ENCODE peak calls at places on chromosomes 16 and 17, in nine cellular contexts. One of them, this sample, is unnamed.

GRCh38 chr16:973366-973765 is 2.6 kb upstream of the LMF1 start:
- DNase-seq in AML-193: no peak
- DNase-seq in GM03348: no peak
- DNase-seq in breast epithelium: no peak
- DNase-seq in stimulated activated CD8-positive, alpha-beta memory T cell treated with anti-CD3 and anti-CD28 coated beads, Interleukin-7, amount 100 ng/mL, for 48 hours: no peak
- DNase-seq in small intestine: no peak
- DNase-seq in NCI-H460: no peak
- DNase-seq in ACHN: no peak
- DNase-seq in effector CD4-positive, alpha-beta T cell: no peak
- DNase-seq in this sample: no peak

GRCh38 chr16:87332150-87332549 is 15.0 kb upstream of the C16orf95 start:
- DNase-seq in AML-193: no peak
- DNase-seq in GM03348: no peak
- DNase-seq in breast epithelium: no peak
- DNase-seq in stimulated activated CD8-positive, alpha-beta memory T cell treated with anti-CD3 and anti-CD28 coated beads, Interleukin-7, amount 100 ng/mL, for 48 hours: no peak
- DNase-seq in small intestine: no peak
- DNase-seq in NCI-H460: no peak
- DNase-seq in ACHN: peak; percentile 24
- DNase-seq in effector CD4-positive, alpha-beta T cell: no peak
- DNase-seq in this sample: no peak

GRCh38 chr17:73998246-73999220 is 204.9 kb upstream of the RPL38 start:
- DNase-seq in AML-193: peak; percentile 13
- DNase-seq in GM03348: peak; percentile 58
- DNase-seq in breast epithelium: peak; percentile 57
- DNase-seq in stimulated activated CD8-positive, alpha-beta memory T cell treated with anti-CD3 and anti-CD28 coated beads, Interleukin-7, amount 100 ng/mL, for 48 hours: peak; percentile 24
- DNase-seq in small intestine: peak; percentile 67
- DNase-seq in NCI-H460: no peak
- DNase-seq in ACHN: peak; percentile 34
- DNase-seq in effector CD4-positive, alpha-beta T cell: peak; percentile 42
- DNase-seq in this sample: peak; percentile 6

GRCh38 chr16:70680495-70681381 is 5.1 kb downstream of the MTSS2 start:
- DNase-seq in AML-193: no peak
- DNase-seq in GM03348: no peak
- DNase-seq in breast epithelium: no peak
- DNase-seq in stimulated activated CD8-positive, alpha-beta memory T cell treated with anti-CD3 and anti-CD28 coated beads, Interleukin-7, amount 100 ng/mL, for 48 hours: no peak
- DNase-seq in small intestine: no peak
- DNase-seq in NCI-H460: no peak
- DNase-seq in ACHN: no peak
- DNase-seq in effector CD4-positive, alpha-beta T cell: no peak
- DNase-seq in this sample: no peak

GRCh38 chr16:17476414-17477259 is 5.9 kb upstream of the XYLT1 start:
- DNase-seq in AML-193: peak; percentile 55
- DNase-seq in GM03348: peak; percentile 71
- DNase-seq in breast epithelium: no peak
- DNase-seq in stimulated activated CD8-positive, alpha-beta memory T cell treated with anti-CD3 and anti-CD28 coated beads, Interleukin-7, amount 100 ng/mL, for 48 hours: no peak
- DNase-seq in small intestine: peak; percentile 74
- DNase-seq in NCI-H460: peak; percentile 55
- DNase-seq in ACHN: peak; percentile 76
- DNase-seq in effector CD4-positive, alpha-beta T cell: no peak
- DNase-seq in this sample: peak; percentile 21

GRCh38 chr17:30520436-30520835 is 43.2 kb downstream of the GOSR1 start:
- DNase-seq in AML-193: no peak
- DNase-seq in GM03348: peak; percentile 74
- DNase-seq in breast epithelium: no peak
- DNase-seq in stimulated activated CD8-positive, alpha-beta memory T cell treated with anti-CD3 and anti-CD28 coated beads, Interleukin-7, amount 100 ng/mL, for 48 hours: no peak
- DNase-seq in small intestine: no peak
- DNase-seq in NCI-H460: no peak
- DNase-seq in ACHN: no peak
- DNase-seq in effector CD4-positive, alpha-beta T cell: no peak
- DNase-seq in this sample: no peak

GRCh38 chr17:65463242-65463641 is 98.2 kb downstream of the AXIN2 start:
- DNase-seq in AML-193: no peak
- DNase-seq in GM03348: no peak
- DNase-seq in breast epithelium: no peak
- DNase-seq in stimulated activated CD8-positive, alpha-beta memory T cell treated with anti-CD3 and anti-CD28 coated beads, Interleukin-7, amount 100 ng/mL, for 48 hours: no peak
- DNase-seq in small intestine: no peak
- DNase-seq in NCI-H460: no peak
- DNase-seq in ACHN: no peak
- DNase-seq in effector CD4-positive, alpha-beta T cell: no peak
- DNase-seq in this sample: no peak

GRCh38 chr17:38871992-38872605 is 2.2 kb downstream of the LASP1 start:
- DNase-seq in AML-193: peak; percentile 28
- DNase-seq in GM03348: no peak
- DNase-seq in breast epithelium: no peak
- DNase-seq in stimulated activated CD8-positive, alpha-beta memory T cell treated with anti-CD3 and anti-CD28 coated beads, Interleukin-7, amount 100 ng/mL, for 48 hours: no peak
- DNase-seq in small intestine: peak; percentile 70
- DNase-seq in NCI-H460: no peak
- DNase-seq in ACHN: no peak
- DNase-seq in effector CD4-positive, alpha-beta T cell: no peak
- DNase-seq in this sample: no peak

GRCh38 chr16:21301895-21302291 is 23.8 kb upstream of the CRYM start:
- DNase-seq in AML-193: no peak
- DNase-seq in GM03348: no peak
- DNase-seq in breast epithelium: no peak
- DNase-seq in stimulated activated CD8-positive, alpha-beta memory T cell treated with anti-CD3 and anti-CD28 coated beads, Interleukin-7, amount 100 ng/mL, for 48 hours: no peak
- DNase-seq in small intestine: no peak
- DNase-seq in NCI-H460: no peak
- DNase-seq in ACHN: peak; percentile 29
- DNase-seq in effector CD4-positive, alpha-beta T cell: no peak
- DNase-seq in this sample: no peak

GRCh38 chr16:81431554-81432353 is 12.9 kb upstream of the CMIP start:
- DNase-seq in AML-193: no peak
- DNase-seq in GM03348: peak; percentile 58
- DNase-seq in breast epithelium: no peak
- DNase-seq in stimulated activated CD8-positive, alpha-beta memory T cell treated with anti-CD3 and anti-CD28 coated beads, Interleukin-7, amount 100 ng/mL, for 48 hours: no peak
- DNase-seq in small intestine: no peak
- DNase-seq in NCI-H460: no peak
- DNase-seq in ACHN: no peak
- DNase-seq in effector CD4-positive, alpha-beta T cell: no peak
- DNase-seq in this sample: no peak

GRCh38 chr16:70529051-70529777 is 5.6 kb downstream of the SF3B3 start:
- DNase-seq in AML-193: peak; percentile 58
- DNase-seq in GM03348: peak; percentile 78
- DNase-seq in breast epithelium: no peak
- DNase-seq in stimulated activated CD8-positive, alpha-beta memory T cell treated with anti-CD3 and anti-CD28 coated beads, Interleukin-7, amount 100 ng/mL, for 48 hours: no peak
- DNase-seq in small intestine: peak; percentile 40
- DNase-seq in NCI-H460: peak; percentile 48
- DNase-seq in ACHN: peak; percentile 82
- DNase-seq in effector CD4-positive, alpha-beta T cell: no peak
- DNase-seq in this sample: peak; percentile 15

GRCh38 chr16:87410530-87410929 is 18.4 kb downstream of the MAP1LC3B start:
- DNase-seq in AML-193: no peak
- DNase-seq in GM03348: no peak
- DNase-seq in breast epithelium: no peak
- DNase-seq in stimulated activated CD8-positive, alpha-beta memory T cell treated with anti-CD3 and anti-CD28 coated beads, Interleukin-7, amount 100 ng/mL, for 48 hours: no peak
- DNase-seq in small intestine: no peak
- DNase-seq in NCI-H460: no peak
- DNase-seq in ACHN: no peak
- DNase-seq in effector CD4-positive, alpha-beta T cell: no peak
- DNase-seq in this sample: no peak

GRCh38 chr16:54171855-54172537 is 114.6 kb downstream of the IRX3 start:
- DNase-seq in AML-193: no peak
- DNase-seq in GM03348: peak; percentile 29
- DNase-seq in breast epithelium: no peak
- DNase-seq in stimulated activated CD8-positive, alpha-beta memory T cell treated with anti-CD3 and anti-CD28 coated beads, Interleukin-7, amount 100 ng/mL, for 48 hours: no peak
- DNase-seq in small intestine: peak; percentile 13
- DNase-seq in NCI-H460: no peak
- DNase-seq in ACHN: peak; percentile 7
- DNase-seq in effector CD4-positive, alpha-beta T cell: no peak
- DNase-seq in this sample: no peak

This sample was measured in immature natural killer cell.